ENCODE peak calls at places on chromosomes 13 and 19, in seven cellular contexts. One of them, this sample, is unnamed.

GRCh38 chr13:80475718-80476117 is 134.8 kb upstream of the SPRY2 start:
- DNase-seq in effector CD4-positive, alpha-beta T cell: no peak
- DNase-seq in SHP77: no peak
- DNase-seq in AG09319: no peak
- DNase-seq in AG04450: no peak
- DNase-seq in stimulated activated CD4-positive, alpha-beta T cell treated with anti-CD3 and anti-CD28 coated beads, Interleukin-12 subunit alpha, Interleukin-12 subunit beta, amount 100 ng/mL, for 4 hours: no peak
- DNase-seq in pancreas: no peak
- DNase-seq in this sample: no peak

GRCh38 chr19:17294051-17294891 is 9.0 kb downstream of the ABHD8 start:
- DNase-seq in AG04450: no peak
- DNase-seq in stimulated activated CD4-positive, alpha-beta T cell treated with anti-CD3 and anti-CD28 coated beads, Interleukin-12 subunit alpha, Interleukin-12 subunit beta, amount 100 ng/mL, for 4 hours: peak
- DNase-seq in AG09319: no peak
- DNase-seq in SHP77: no peak
- DNase-seq in effector CD4-positive, alpha-beta T cell: no peak
- DNase-seq in pancreas: no peak
- DNase-seq in this sample: peak

GRCh38 chr13:109869312-109870237 is 83.2 kb upstream of the IRS2 start:
- DNase-seq in stimulated activated CD4-positive, alpha-beta T cell treated with anti-CD3 and anti-CD28 coated beads, Interleukin-12 subunit alpha, Interleukin-12 subunit beta, amount 100 ng/mL, for 4 hours: peak
- DNase-seq in AG04450: peak
- DNase-seq in effector CD4-positive, alpha-beta T cell: no peak
- DNase-seq in pancreas: peak
- DNase-seq in AG09319: peak
- DNase-seq in SHP77: peak
- DNase-seq in this sample: no peak

GRCh38 chr19:55165952-55166529 is 372 bp downstream of the DNAAF3 start:
- DNase-seq in effector CD4-positive, alpha-beta T cell: peak
- DNase-seq in AG09319: no peak
- DNase-seq in pancreas: peak
- DNase-seq in AG04450: no peak
- DNase-seq in stimulated activated CD4-positive, alpha-beta T cell treated with anti-CD3 and anti-CD28 coated beads, Interleukin-12 subunit alpha, Interleukin-12 subunit beta, amount 100 ng/mL, for 4 hours: peak
- DNase-seq in SHP77: peak
- DNase-seq in this sample: peak

GRCh38 chr13:24212674-24213073 is 52.2 kb downstream of the SPATA13 start:
- DNase-seq in AG09319: no peak
- DNase-seq in AG04450: no peak
- DNase-seq in effector CD4-positive, alpha-beta T cell: no peak
- DNase-seq in pancreas: no peak
- DNase-seq in SHP77: no peak
- DNase-seq in stimulated activated CD4-positive, alpha-beta T cell treated with anti-CD3 and anti-CD28 coated beads, Interleukin-12 subunit alpha, Interleukin-12 subunit beta, amount 100 ng/mL, for 4 hours: no peak
- DNase-seq in this sample: no peak

GRCh38 chr13:25977216-25977615 is 74.6 kb downstream of the SHISA2 start:
- DNase-seq in AG04450: no peak
- DNase-seq in pancreas: no peak
- DNase-seq in AG09319: no peak
- DNase-seq in effector CD4-positive, alpha-beta T cell: no peak
- DNase-seq in stimulated activated CD4-positive, alpha-beta T cell treated with anti-CD3 and anti-CD28 coated beads, Interleukin-12 subunit alpha, Interleukin-12 subunit beta, amount 100 ng/mL, for 4 hours: no peak
- DNase-seq in SHP77: peak
- DNase-seq in this sample: no peak

GRCh38 chr13:75357576-75358295 is 124.2 kb downstream of the TBC1D4 start:
- DNase-seq in AG09319: no peak
- DNase-seq in SHP77: peak
- DNase-seq in stimulated activated CD4-positive, alpha-beta T cell treated with anti-CD3 and anti-CD28 coated beads, Interleukin-12 subunit alpha, Interleukin-12 subunit beta, amount 100 ng/mL, for 4 hours: peak
- DNase-seq in effector CD4-positive, alpha-beta T cell: peak
- DNase-seq in AG04450: no peak
- DNase-seq in pancreas: no peak
- DNase-seq in this sample: peak

GRCh38 chr13:101916758-101917474 is 464.4 kb downstream of the ITGBL1 start:
- DNase-seq in SHP77: no peak
- DNase-seq in AG04450: no peak
- DNase-seq in effector CD4-positive, alpha-beta T cell: no peak
- DNase-seq in pancreas: no peak
- DNase-seq in stimulated activated CD4-positive, alpha-beta T cell treated with anti-CD3 and anti-CD28 coated beads, Interleukin-12 subunit alpha, Interleukin-12 subunit beta, amount 100 ng/mL, for 4 hours: no peak
- DNase-seq in AG09319: no peak
- DNase-seq in this sample: peak

GRCh38 chr13:38693168-38693567 is 6.3 kb downstream of the FREM2 start:
- DNase-seq in AG04450: no peak
- DNase-seq in AG09319: no peak
- DNase-seq in pancreas: no peak
- DNase-seq in effector CD4-positive, alpha-beta T cell: no peak
- DNase-seq in SHP77: no peak
- DNase-seq in stimulated activated CD4-positive, alpha-beta T cell treated with anti-CD3 and anti-CD28 coated beads, Interleukin-12 subunit alpha, Interleukin-12 subunit beta, amount 100 ng/mL, for 4 hours: no peak
- DNase-seq in this sample: no peak

GRCh38 chr13:22789027-22789593 is 391.7 kb upstream of the SGCG start:
- DNase-seq in stimulated activated CD4-positive, alpha-beta T cell treated with anti-CD3 and anti-CD28 coated beads, Interleukin-12 subunit alpha, Interleukin-12 subunit beta, amount 100 ng/mL, for 4 hours: no peak
- DNase-seq in AG04450: no peak
- DNase-seq in AG09319: no peak
- DNase-seq in effector CD4-positive, alpha-beta T cell: no peak
- DNase-seq in pancreas: no peak
- DNase-seq in SHP77: no peak
- DNase-seq in this sample: no peak

GRCh38 chr13:51906581-51906980 is 44.8 kb downstream of the CCDC70 start:
- DNase-seq in stimulated activated CD4-positive, alpha-beta T cell treated with anti-CD3 and anti-CD28 coated beads, Interleukin-12 subunit alpha, Interleukin-12 subunit beta, amount 100 ng/mL, for 4 hours: no peak
- DNase-seq in effector CD4-positive, alpha-beta T cell: no peak
- DNase-seq in pancreas: no peak
- DNase-seq in AG09319: no peak
- DNase-seq in AG04450: no peak
- DNase-seq in SHP77: no peak
- DNase-seq in this sample: no peak

GRCh38 chr19:5903054-5903501 is 512 bp downstream of the NDUFA11 start:
- DNase-seq in AG04450: no peak
- DNase-seq in stimulated activated CD4-positive, alpha-beta T cell treated with anti-CD3 and anti-CD28 coated beads, Interleukin-12 subunit alpha, Interleukin-12 subunit beta, amount 100 ng/mL, for 4 hours: no peak
- DNase-seq in effector CD4-positive, alpha-beta T cell: no peak
- DNase-seq in SHP77: no peak
- DNase-seq in pancreas: peak
- DNase-seq in AG09319: no peak
- DNase-seq in this sample: no peak

GRCh38 chr19:35509018-35509652 is 4.3 kb downstream of the DMKN start:
- DNase-seq in pancreas: peak
- DNase-seq in effector CD4-positive, alpha-beta T cell: no peak
- DNase-seq in SHP77: no peak
- DNase-seq in AG09319: no peak
- DNase-seq in AG04450: no peak
- DNase-seq in stimulated activated CD4-positive, alpha-beta T cell treated with anti-CD3 and anti-CD28 coated beads, Interleukin-12 subunit alpha, Interleukin-12 subunit beta, amount 100 ng/mL, for 4 hours: peak
- DNase-seq in this sample: no peak

GRCh38 chr19:1742989-1743696 is 10.2 kb upstream of the ONECUT3 start:
- DNase-seq in SHP77: no peak
- DNase-seq in AG04450: no peak
- DNase-seq in AG09319: no peak
- DNase-seq in effector CD4-positive, alpha-beta T cell: no peak
- DNase-seq in pancreas: no peak
- DNase-seq in stimulated activated CD4-positive, alpha-beta T cell treated with anti-CD3 and anti-CD28 coated beads, Interleukin-12 subunit alpha, Interleukin-12 subunit beta, amount 100 ng/mL, for 4 hours: no peak
- DNase-seq in this sample: no peak

GRCh38 chr13:99265823-99266426 is 7.7 kb upstream of the GPR18 start:
- DNase-seq in pancreas: no peak
- DNase-seq in AG04450: no peak
- DNase-seq in AG09319: no peak
- DNase-seq in stimulated activated CD4-positive, alpha-beta T cell treated with anti-CD3 and anti-CD28 coated beads, Interleukin-12 subunit alpha, Interleukin-12 subunit beta, amount 100 ng/mL, for 4 hours: no peak
- DNase-seq in SHP77: peak
- DNase-seq in effector CD4-positive, alpha-beta T cell: no peak
- DNase-seq in this sample: no peak

GRCh38 chr13:21638319-21639282 is 32.3 kb upstream of the FGF9 start:
- DNase-seq in stimulated activated CD4-positive, alpha-beta T cell treated with anti-CD3 and anti-CD28 coated beads, Interleukin-12 subunit alpha, Interleukin-12 subunit beta, amount 100 ng/mL, for 4 hours: no peak
- DNase-seq in AG09319: no peak
- DNase-seq in AG04450: no peak
- DNase-seq in pancreas: no peak
- DNase-seq in effector CD4-positive, alpha-beta T cell: peak
- DNase-seq in SHP77: peak
- DNase-seq in this sample: peak

This sample was measured in neural crest cell.